ENCODE peak calls at places on chromosomes 11 and 22, in seven cellular contexts. Q is psoas muscle, G is H1, T is AG09319, F is neural progenitor cell, J is ascending aorta, X is vagina. K is an unnamed sample.

GRCh38 chr22:44975444-44976262 is 34.2 kb downstream of the PHF21B start:
- DNase-seq in Q (peak; percentile 75), G (peak; percentile 64), T (peak; percentile 31), F (peak; percentile 97), J (no peak), X (no peak), K (no peak)

GRCh38 chr11:117941163-117941707 is 12.0 kb upstream of the TMPRSS13 start:
- DNase-seq in Q (no peak), G (no peak), T (no peak), F (no peak), J (no peak), X (peak; percentile 75), K (no peak)

GRCh38 chr11:3115321-3115720 is 49.8 kb downstream of the OSBPL5 start:
- DNase-seq in Q (no peak), G (no peak), T (no peak), F (no peak), J (no peak), X (no peak), K (no peak)

GRCh38 chr11:134343646-134344045 is 11.9 kb downstream of the GLB1L2 start:
- DNase-seq in Q (no peak), G (no peak), T (no peak), F (no peak), J (peak; percentile 40), X (peak; percentile 75), K (no peak)

GRCh38 chr11:100957499-100957898 is 172.1 kb downstream of the PGR start:
- DNase-seq in Q (no peak), G (no peak), T (no peak), F (no peak), J (no peak), X (no peak), K (no peak)

GRCh38 chr22:41345807-41346335 is 35.9 kb upstream of the TEF start:
- DNase-seq in Q (no peak), G (no peak), T (no peak), F (no peak), J (no peak), X (no peak), K (no peak)

GRCh38 chr11:31240340-31240904 is 129.1 kb downstream of the DCDC1 start:
- DNase-seq in Q (no peak), G (no peak), T (no peak), F (peak; percentile 80), J (no peak), X (no peak), K (no peak)

GRCh38 chr11:128757235-128757711 is 63.4 kb downstream of the FLI1 start:
- DNase-seq in Q (no peak), G (no peak), T (no peak), F (no peak), J (no peak), X (no peak), K (no peak)

GRCh38 chr11:12750181-12750580 is 76.0 kb downstream of the TEAD1 start:
- DNase-seq in Q (no peak), G (no peak), T (no peak), F (no peak), J (no peak), X (no peak), K (no peak)

GRCh38 chr11:60332923-60333322 is 5.9 kb downstream of the MS4A6E start:
- DNase-seq in Q (no peak), G (no peak), T (no peak), F (no peak), J (no peak), X (no peak), K (no peak)

GRCh38 chr11:1073851-1074243 is 827 bp upstream of the MUC2 start:
- DNase-seq in Q (no peak), G (no peak), T (no peak), F (no peak), J (peak; percentile 28), X (no peak), K (no peak)

GRCh38 chr11:43987384-43988039 is 45.1 kb downstream of the C11orf96 start:
- DNase-seq in Q (peak; percentile 94), G (no peak), T (peak; percentile 76), F (no peak), J (peak; percentile 94), X (peak; percentile 97), K (no peak)

GRCh38 chr11:81892770-81893635 is 840.7 kb downstream of the FAM181B start:
- DNase-seq in Q (no peak), G (no peak), T (no peak), F (no peak), J (no peak), X (no peak), K (no peak)

GRCh38 chr22:36227396-36227795 is 11.9 kb downstream of the APOL2 start:
- DNase-seq in Q (no peak), G (no peak), T (no peak), F (no peak), J (no peak), X (peak; percentile 87), K (no peak)

GRCh38 chr11:108223449-108224149 is 732 bp downstream of the ATM start:
- DNase-seq in Q (no peak), G (no peak), T (no peak), F (no peak), J (no peak), X (no peak), K (no peak)

GRCh38 chr11:92453055-92453454 is 228.4 kb downstream of the FAT3 start:
- DNase-seq in Q (no peak), G (no peak), T (no peak), F (no peak), J (no peak), X (no peak), K (no peak)

GRCh38 chr22:42310301-42310981 is 40.0 kb upstream of the TCF20 start:
- DNase-seq in Q (no peak), G (no peak), T (no peak), F (no peak), J (no peak), X (no peak), K (no peak)

GRCh38 chr11:27857014-27857413 is 156.8 kb upstream of the BDNF start:
- DNase-seq in Q (no peak), G (no peak), T (no peak), F (no peak), J (no peak), X (no peak), K (no peak)

GRCh38 chr22:30863161-30863833 is 105.3 kb downstream of the MORC2 start:
- DNase-seq in Q (no peak), G (no peak), T (no peak), F (no peak), J (peak; percentile 52), X (no peak), K (peak; percentile 32)
- TF ChIP-seq CTCF in Q (no peak), G (peak; percentile 44), T (no peak), F (peak; percentile 30), J (no peak), X (no peak), K (peak; percentile 20)

DNA sequence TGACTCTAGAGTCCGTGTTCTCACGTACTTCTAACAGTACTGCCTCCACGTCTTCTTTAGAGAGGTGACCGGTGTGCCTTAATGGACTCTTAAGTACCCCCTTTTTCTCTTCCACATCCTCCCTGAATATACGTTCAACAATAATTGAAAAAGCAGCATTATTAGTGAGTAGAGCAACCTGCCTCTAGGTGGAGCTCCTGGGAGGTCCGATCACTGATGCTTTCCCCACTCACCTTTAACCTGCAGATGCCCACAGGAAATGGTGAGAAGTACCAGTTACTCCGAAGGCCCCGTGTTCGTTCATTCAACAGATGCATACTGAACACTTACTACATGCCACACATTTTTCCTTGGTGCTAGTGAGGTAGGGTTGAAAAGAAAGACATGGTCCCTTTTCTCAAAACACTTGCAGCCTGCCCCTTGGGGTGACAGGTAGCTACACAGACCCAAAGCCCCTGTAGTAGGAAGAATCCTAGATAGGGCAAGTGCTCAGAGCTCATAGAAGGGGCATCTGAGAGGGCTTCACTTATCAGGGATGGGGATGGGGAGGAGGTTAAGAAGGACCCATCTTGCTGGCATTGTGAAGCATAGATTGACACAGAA is 72.7 kb downstream of the FEZ1 start:
- DNase-seq in Q (no peak), G (no peak), T (no peak), F (no peak), J (no peak), X (no peak), K (no peak)
- TF ChIP-seq CTCF in Q (peak; percentile 21), G (peak; percentile 59), T (peak; percentile 15), F (peak; percentile 57), J (no peak), X (no peak), K (peak; percentile 28)

GRCh38 chr11:124415356-124415923 is 9.2 kb downstream of the OR8B4 start:
- DNase-seq in Q (no peak), G (no peak), T (peak; percentile 10), F (peak; percentile 72), J (no peak), X (no peak), K (no peak)
- TF ChIP-seq CTCF in Q (peak; percentile 61), G (no peak), T (peak; percentile 63), F (peak; percentile 69), J (peak; percentile 60), X (peak; percentile 10), K (peak; percentile 63)

DNA sequence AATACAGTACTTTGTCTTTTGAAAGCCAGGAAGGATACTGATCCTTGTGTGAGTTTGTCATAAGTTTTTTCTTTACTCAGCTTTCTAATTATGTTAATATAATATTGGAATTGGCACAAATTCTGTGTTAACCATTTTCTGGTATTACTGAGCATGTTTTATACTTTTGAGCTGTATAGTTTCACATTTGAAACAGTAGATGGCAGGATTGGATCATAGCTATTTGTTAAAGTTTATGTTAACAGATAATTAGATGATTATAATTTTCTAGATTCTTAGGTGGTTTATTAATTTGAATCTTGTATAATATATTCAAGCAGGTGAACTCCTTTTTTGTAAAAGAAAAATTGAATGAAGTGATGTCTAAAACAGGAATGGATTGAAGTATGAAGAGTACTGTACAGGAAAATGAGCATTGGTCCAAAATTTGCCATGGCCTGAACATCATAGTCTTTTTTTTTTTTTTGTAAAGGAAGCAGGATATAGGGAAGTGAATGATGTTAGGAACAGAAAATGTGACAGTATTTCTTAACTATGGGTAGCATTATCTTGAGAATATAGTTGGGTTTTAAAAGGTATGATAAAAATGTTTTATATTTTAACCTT is 102.0 kb downstream of the CYP2R1 start:
- DNase-seq in Q (no peak), G (no peak), T (no peak), F (no peak), J (no peak), X (no peak), K (no peak)
- TF ChIP-seq CTCF in Q (peak; percentile 36), G (no peak), T (peak; percentile 47), F (peak; percentile 48), J (peak; percentile 33), X (peak; percentile 21), K (peak; percentile 57)

K was measured in D721Med.